ENCODE peak calls at places on chromosomes 13 and 19, in four cellular contexts. One of them, this sample, is unnamed.

GRCh38 chr13:113813749-113814434 is 50.0 kb downstream of the GAS6 start:
- DNase-seq in HepG2: no peak
- DNase-seq in K562: no peak
- DNase-seq in GM12878: no peak
- DNase-seq in this sample: no peak

GRCh38 chr13:98785968-98786367 is 33.5 kb upstream of the SLC15A1 start:
- DNase-seq in GM12878: no peak
- DNase-seq in K562: no peak
- DNase-seq in HepG2: no peak
- DNase-seq in this sample: no peak

GRCh38 chr13:33676700-33677048 is 141.3 kb upstream of the RFC3 start:
- DNase-seq in HepG2: peak; percentile 88
- DNase-seq in K562: no peak
- DNase-seq in GM12878: no peak
- DNase-seq in this sample: peak; percentile 41

GRCh38 chr19:52200044-52200443 is 10.2 kb downstream of the PPP2R1A start:
- DNase-seq in HepG2: no peak
- DNase-seq in GM12878: no peak
- DNase-seq in K562: no peak
- DNase-seq in this sample: no peak

GRCh38 chr19:43525836-43526771 is 897 bp downstream of the ETHE1 start:
- DNase-seq in GM12878: no peak
- DNase-seq in K562: peak; percentile 18
- DNase-seq in HepG2: no peak
- DNase-seq in this sample: no peak

GRCh38 chr13:30292325-30292724 is 15.0 kb downstream of the KATNAL1 start:
- DNase-seq in HepG2: no peak
- DNase-seq in GM12878: no peak
- DNase-seq in K562: no peak
- DNase-seq in this sample: no peak

GRCh38 chr19:3057275-3057714 is 5.0 kb downstream of the TLE5 start:
- DNase-seq in K562: peak; percentile 45
- DNase-seq in GM12878: no peak
- DNase-seq in HepG2: no peak
- DNase-seq in this sample: no peak

GRCh38 chr13:71303144-71303543 is 563.9 kb downstream of the DACH1 start:
- DNase-seq in HepG2: no peak
- DNase-seq in GM12878: no peak
- DNase-seq in K562: no peak
- DNase-seq in this sample: no peak

GRCh38 chr19:58568731-58569130 is 4.4 kb downstream of the MZF1 start:
- DNase-seq in HepG2: no peak
- DNase-seq in GM12878: no peak
- DNase-seq in K562: no peak
- DNase-seq in this sample: no peak

GRCh38 chr13:36275190-36276002 is 22.2 kb downstream of the CCDC169 start:
- DNase-seq in K562: no peak
- DNase-seq in GM12878: no peak
- DNase-seq in HepG2: peak; percentile 50
- DNase-seq in this sample: peak; percentile 36

GRCh38 chr13:48891586-48891985 is 84.1 kb upstream of the FNDC3A start:
- DNase-seq in HepG2: peak; percentile 20
- DNase-seq in K562: no peak
- DNase-seq in GM12878: no peak
- DNase-seq in this sample: no peak

GRCh38 chr13:79485014-79485441 is 4.1 kb downstream of the NDFIP2 start:
- DNase-seq in GM12878: no peak
- DNase-seq in HepG2: peak; percentile 70
- DNase-seq in K562: no peak
- DNase-seq in this sample: no peak

GRCh38 chr13:97385854-97386253 is 48.1 kb upstream of the RAP2A start:
- DNase-seq in K562: no peak
- DNase-seq in GM12878: no peak
- DNase-seq in HepG2: no peak
- DNase-seq in this sample: no peak

GRCh38 chr13:108961542-108962125 is 332.2 kb downstream of the MYO16 start:
- DNase-seq in K562: peak; percentile 54
- DNase-seq in GM12878: peak; percentile 24
- DNase-seq in HepG2: peak; percentile 43
- DNase-seq in this sample: peak; percentile 17

GRCh38 chr19:1370579-1371361 is 12.9 kb upstream of the NDUFS7 start:
- DNase-seq in HepG2: no peak
- DNase-seq in K562: no peak
- DNase-seq in GM12878: no peak
- DNase-seq in this sample: no peak

GRCh38 chr13:20873348-20873747 is 29.2 kb downstream of the XPO4 start:
- DNase-seq in K562: no peak
- DNase-seq in HepG2: no peak
- DNase-seq in GM12878: no peak
- DNase-seq in this sample: peak; percentile 9

GRCh38 chr13:35882722-35883497 is 248.3 kb downstream of the DCLK1 start:
- DNase-seq in GM12878: no peak
- DNase-seq in HepG2: no peak
- DNase-seq in K562: no peak
- DNase-seq in this sample: no peak

DNA sequence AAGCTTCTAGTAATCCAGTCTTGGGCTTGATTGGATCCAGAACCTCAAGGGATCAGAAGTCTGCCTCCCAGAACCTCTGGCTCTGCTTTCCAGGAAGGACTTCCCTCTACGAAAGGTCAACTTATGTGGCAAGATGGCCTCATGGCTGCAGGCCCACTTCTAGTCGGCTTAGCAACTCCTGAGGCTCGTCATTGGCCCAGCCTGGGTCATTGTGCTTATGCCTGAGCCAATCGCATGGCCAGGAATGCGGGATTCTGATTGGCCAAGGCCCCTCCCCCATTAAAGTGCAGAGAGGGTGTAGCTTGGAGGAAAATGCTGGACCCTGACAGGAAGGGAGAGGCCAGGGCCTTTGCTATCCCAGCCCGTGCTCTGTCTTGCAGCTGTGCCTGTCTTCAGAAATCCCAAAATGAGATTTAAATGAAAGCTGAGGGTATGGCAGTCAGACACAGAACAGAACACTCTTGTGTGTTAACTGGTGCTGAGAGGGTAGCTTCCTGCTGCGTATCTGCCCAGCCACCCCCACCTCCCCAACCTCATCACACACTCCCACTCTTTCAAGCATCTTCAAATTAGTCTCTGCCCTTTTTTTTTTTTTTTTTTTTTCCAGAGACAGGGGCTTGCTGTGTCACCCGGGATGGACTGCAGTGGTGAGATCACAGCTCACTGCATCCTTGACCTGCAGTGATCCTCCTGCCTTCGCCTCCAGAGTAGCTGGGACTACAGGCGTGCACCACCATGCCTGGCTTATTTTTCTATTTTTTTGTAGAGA is 5.5 kb upstream of the CCNE1 start:
- DNase-seq in GM12878: no peak
- DNase-seq in K562: peak; percentile 77
- DNase-seq in HepG2: peak; percentile 52
- DNase-seq in this sample: peak; percentile 59
- TF ChIP-seq FOXK2 in GM12878: no peak
- TF ChIP-seq FOXK2 in K562: no peak
- TF ChIP-seq FOXK2 in HepG2: no peak
- TF ChIP-seq FOXK2 in this sample: no peak

GRCh38 chr19:10694706-10695105 is 6.5 kb upstream of the QTRT1 start:
- DNase-seq in GM12878: no peak
- DNase-seq in HepG2: no peak
- DNase-seq in K562: no peak
- DNase-seq in this sample: no peak

GRCh38 chr19:10691883-10692282 is 9.4 kb upstream of the QTRT1 start:
- DNase-seq in HepG2: no peak
- DNase-seq in GM12878: no peak
- DNase-seq in K562: no peak
- DNase-seq in this sample: no peak

GRCh38 chr19:10690351-10690781 is 10.9 kb upstream of the QTRT1 start:
- DNase-seq in K562: no peak
- DNase-seq in HepG2: no peak
- DNase-seq in GM12878: no peak
- DNase-seq in this sample: no peak

GRCh38 chr19:10691178-10691881 is 9.9 kb upstream of the QTRT1 start:
- DNase-seq in HepG2: no peak
- DNase-seq in K562: no peak
- DNase-seq in GM12878: no peak
- DNase-seq in this sample: no peak

GRCh38 chr19:10692673-10693264 is 8.5 kb upstream of the QTRT1 start:
- DNase-seq in HepG2: no peak
- DNase-seq in GM12878: no peak
- DNase-seq in K562: no peak
- DNase-seq in this sample: no peak
- TF ChIP-seq BHLHE40 in HepG2: no peak
- TF ChIP-seq BHLHE40 in GM12878: no peak
- TF ChIP-seq BHLHE40 in K562: no peak
- TF ChIP-seq BHLHE40 in this sample: no peak

GRCh38 chr13:19618925-19619324 is 14.5 kb upstream of the MPHOSPH8 start:
- DNase-seq in K562: peak; percentile 27
- DNase-seq in GM12878: no peak
- DNase-seq in HepG2: peak; percentile 79
- DNase-seq in this sample: peak; percentile 33
- TF ChIP-seq FOXK2 in K562: no peak
- TF ChIP-seq FOXK2 in GM12878: no peak
- TF ChIP-seq FOXK2 in HepG2: no peak
- TF ChIP-seq FOXK2 in this sample: no peak

GRCh38 chr19:39427707-39428106 is 8.0 kb downstream of the RPS16 start:
- DNase-seq in HepG2: no peak
- DNase-seq in K562: no peak
- DNase-seq in GM12878: no peak
- DNase-seq in this sample: no peak

GRCh38 chr19:39432677-39433025 is 3.1 kb downstream of the RPS16 start:
- DNase-seq in GM12878: no peak
- DNase-seq in K562: no peak
- DNase-seq in HepG2: no peak
- DNase-seq in this sample: no peak

GRCh38 chr19:39428309-39429112 is 7.2 kb downstream of the RPS16 start:
- DNase-seq in K562: no peak
- DNase-seq in GM12878: no peak
- DNase-seq in HepG2: peak; percentile 66
- DNase-seq in this sample: no peak

GRCh38 chr19:39433480-39434079 is 2.2 kb downstream of the RPS16 start:
- DNase-seq in K562: no peak
- DNase-seq in HepG2: no peak
- DNase-seq in GM12878: no peak
- DNase-seq in this sample: no peak

GRCh38 chr19:39430675-39431593 is 4.8 kb downstream of the RPS16 start:
- DNase-seq in K562: peak; percentile 46
- DNase-seq in GM12878: no peak
- DNase-seq in HepG2: peak; percentile 71
- DNase-seq in this sample: no peak
- TF ChIP-seq BHLHE40 in K562: peak; percentile 45
- TF ChIP-seq BHLHE40 in GM12878: no peak
- TF ChIP-seq BHLHE40 in HepG2: no peak
- TF ChIP-seq BHLHE40 in this sample: no peak

GRCh38 chr19:42455621-42456081 is 12.9 kb upstream of the CXCL17 start:
- DNase-seq in HepG2: no peak
- DNase-seq in GM12878: no peak
- DNase-seq in K562: no peak
- DNase-seq in this sample: no peak

GRCh38 chr19:42452590-42452989 is 9.8 kb upstream of the CXCL17 start:
- DNase-seq in GM12878: no peak
- DNase-seq in K562: no peak
- DNase-seq in HepG2: no peak
- DNase-seq in this sample: no peak

GRCh38 chr19:42445948-42446347 is 3.2 kb upstream of the CXCL17 start:
- DNase-seq in GM12878: no peak
- DNase-seq in K562: no peak
- DNase-seq in HepG2: no peak
- DNase-seq in this sample: no peak

DNA sequence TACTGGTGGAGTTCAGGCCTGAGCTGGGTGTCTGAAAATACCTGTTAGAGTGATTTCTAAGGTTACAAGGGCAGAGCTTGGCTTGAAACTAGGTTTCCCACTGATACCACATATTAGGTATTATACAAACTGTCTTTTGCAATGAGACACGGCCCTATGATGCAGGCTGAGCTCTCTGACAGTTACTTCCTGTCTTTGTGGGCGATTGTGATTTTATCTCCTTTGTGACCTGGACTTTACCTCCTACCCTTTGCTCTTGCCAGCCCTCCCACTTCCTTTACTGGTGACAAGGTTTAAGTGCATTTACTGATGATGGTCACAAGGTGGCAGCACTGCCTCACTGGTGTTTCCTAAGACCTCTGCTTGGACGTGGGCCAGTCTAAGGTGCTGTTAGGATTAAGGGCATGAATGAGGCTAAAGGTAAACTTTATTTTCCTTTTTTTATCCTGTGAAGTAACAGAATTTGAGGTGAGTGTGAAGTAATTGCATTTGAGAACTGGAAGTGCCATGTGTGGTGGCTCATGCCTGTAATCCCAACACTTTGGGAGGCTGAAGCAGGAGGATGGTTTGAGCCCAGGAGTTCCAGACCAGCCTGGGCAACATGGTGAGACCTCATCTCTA is 7.7 kb upstream of the CXCL17 start:
- DNase-seq in HepG2: peak; percentile 98
- DNase-seq in K562: peak; percentile 89
- DNase-seq in GM12878: peak; percentile 84
- DNase-seq in this sample: peak; percentile 79
- TF ChIP-seq FOXK2 in HepG2: no peak
- TF ChIP-seq FOXK2 in K562: peak; percentile 47
- TF ChIP-seq FOXK2 in GM12878: no peak
- TF ChIP-seq FOXK2 in this sample: no peak

GRCh38 chr13:25371608-25372274 is at the start of gene ATP8A2:
- DNase-seq in K562: peak; percentile 46
- DNase-seq in HepG2: no peak
- DNase-seq in GM12878: no peak
- DNase-seq in this sample: peak; percentile 28
- TF ChIP-seq BHLHE40 in K562: no peak
- TF ChIP-seq BHLHE40 in HepG2: no peak
- TF ChIP-seq BHLHE40 in GM12878: no peak
- TF ChIP-seq BHLHE40 in this sample: no peak

GRCh38 chr19:5929646-5930045 is 15.6 kb downstream of the CAPS start:
- DNase-seq in HepG2: no peak
- DNase-seq in GM12878: no peak
- DNase-seq in K562: peak; percentile 42
- DNase-seq in this sample: no peak

GRCh38 chr19:5929179-5929578 is 15.1 kb downstream of the CAPS start:
- DNase-seq in K562: no peak
- DNase-seq in HepG2: no peak
- DNase-seq in GM12878: no peak
- DNase-seq in this sample: no peak

GRCh38 chr19:5932146-5932545 is 18.1 kb downstream of the CAPS start:
- DNase-seq in HepG2: no peak
- DNase-seq in K562: no peak
- DNase-seq in GM12878: no peak
- DNase-seq in this sample: no peak

GRCh38 chr19:5932593-5933262 is 18.7 kb downstream of the CAPS start:
- DNase-seq in GM12878: no peak
- DNase-seq in HepG2: no peak
- DNase-seq in K562: no peak
- DNase-seq in this sample: no peak

DNA sequence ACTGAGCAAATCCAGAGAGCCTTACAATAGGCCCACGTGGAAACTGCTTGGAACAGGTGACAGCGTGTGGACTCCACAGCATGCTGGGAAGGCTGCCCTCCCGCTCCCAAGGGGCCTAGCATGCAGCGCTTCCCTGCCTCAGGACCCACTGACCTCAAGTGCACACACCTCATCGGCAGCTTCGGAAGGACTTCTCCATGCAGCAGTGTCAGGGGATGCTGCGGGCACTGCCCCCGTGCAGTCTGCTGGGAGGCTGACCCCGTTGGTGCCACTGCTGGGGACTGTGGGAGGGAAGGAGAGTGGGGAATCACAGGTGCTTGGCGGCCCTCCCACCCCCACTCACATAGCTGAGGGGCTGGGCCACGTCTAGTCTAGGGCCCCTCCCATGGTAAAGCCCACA is 17.2 kb downstream of the CAPS start:
- DNase-seq in HepG2: no peak
- DNase-seq in K562: no peak
- DNase-seq in GM12878: no peak
- DNase-seq in this sample: no peak
- TF ChIP-seq FOXK2 in HepG2: no peak
- TF ChIP-seq FOXK2 in K562: no peak
- TF ChIP-seq FOXK2 in GM12878: no peak
- TF ChIP-seq FOXK2 in this sample: no peak

This sample was measured in HEK293T.